ENCODE peak calls at places on chromosomes 16 and 17, in nine cellular contexts. Z is heart left ventricle; V is effector memory CD8-positive, alpha-beta T cell; U is activated naive CD8-positive, alpha-beta T cell treated with anti-CD3 and anti-CD28 coated beads, Interleukin-2, amount 10 ng/mL, durations not matched to agents 7 days and 5 days; Q is omental fat pad; H is psoas muscle; X is lung; K is pancreas; N is Right ventricle myocardium superior. S is an unnamed sample.

GRCh38 chr17:77598241-77598620 is 360.3 kb upstream of the TNRC6C start:
- ATAC-seq in Z (no peak), V (no peak), U (no peak), Q (no peak), H (no peak), X (no peak), K (no peak), N (no peak), S (no peak)

GRCh38 chr17:68344701-68345136 is 53.4 kb downstream of the ARSG start:
- ATAC-seq in Z (no peak), V (peak; percentile 70), U (peak; percentile 37), Q (no peak), H (no peak), X (no peak), K (no peak), N (no peak), S (no peak)

GRCh38 chr17:65515512-65515911 is 45.9 kb downstream of the AXIN2 start:
- ATAC-seq in Z (no peak), V (no peak), U (no peak), Q (no peak), H (no peak), X (no peak), K (no peak), N (no peak), S (no peak)

GRCh38 chr17:77266891-77267341 is 126.1 kb downstream of the SEC14L1 start:
- ATAC-seq in Z (no peak), V (no peak), U (no peak), Q (no peak), H (no peak), X (no peak), K (no peak), N (no peak), S (no peak)

GRCh38 chr16:55273356-55273755 is 50.6 kb upstream of the IRX6 start:
- ATAC-seq in Z (no peak), V (no peak), U (no peak), Q (no peak), H (no peak), X (no peak), K (no peak), N (no peak), S (no peak)

GRCh38 chr17:81503619-81504018 is 9.0 kb downstream of the ACTG1 start:
- ATAC-seq in Z (no peak), V (no peak), U (no peak), Q (no peak), H (no peak), X (no peak), K (no peak), N (no peak), S (no peak)

GRCh38 chr16:66167564-66168291 is 198.8 kb upstream of the CDH5 start:
- ATAC-seq in Z (no peak), V (no peak), U (no peak), Q (peak; percentile 33), H (no peak), X (no peak), K (no peak), N (no peak), S (no peak)

GRCh38 chr17:49516190-49516589 is 21.1 kb downstream of the NGFR start:
- ATAC-seq in Z (no peak), V (no peak), U (no peak), Q (no peak), H (no peak), X (no peak), K (no peak), N (no peak), S (no peak)

GRCh38 chr17:48330386-48330785 is 99.6 kb downstream of the SKAP1 start:
- ATAC-seq in Z (no peak), V (no peak), U (no peak), Q (no peak), H (no peak), X (no peak), K (no peak), N (no peak), S (no peak)

GRCh38 chr17:62700964-62701705 is 73.7 kb downstream of the MRC2 start:
- ATAC-seq in Z (no peak), V (no peak), U (no peak), Q (no peak), H (no peak), X (no peak), K (no peak), N (no peak), S (no peak)

GRCh38 chr16:22685162-22685830 is 128.7 kb upstream of the HS3ST2 start:
- ATAC-seq in Z (peak; percentile 94), V (no peak), U (no peak), Q (no peak), H (peak; percentile 93), X (peak; percentile 64), K (no peak), N (peak; percentile 93), S (peak; percentile 95)

GRCh38 chr17:73758245-73758644 is 114.0 kb upstream of the SDK2 start:
- ATAC-seq in Z (no peak), V (no peak), U (no peak), Q (no peak), H (no peak), X (no peak), K (no peak), N (no peak), S (no peak)

GRCh38 chr16:78390828-78391227 is 291.4 kb downstream of the WWOX start:
- ATAC-seq in Z (peak; percentile 22), V (no peak), U (no peak), Q (no peak), H (no peak), X (no peak), K (no peak), N (no peak), S (no peak)

GRCh38 chr16:50394215-50394802 is 25.5 kb upstream of the BRD7 start:
- ATAC-seq in Z (no peak), V (no peak), U (no peak), Q (no peak), H (no peak), X (no peak), K (no peak), N (no peak), S (no peak)

GRCh38 chr17:57408064-57408811 is 151.9 kb downstream of the MSI2 start:
- ATAC-seq in Z (no peak), V (peak; percentile 16), U (peak; percentile 76), Q (no peak), H (no peak), X (peak; percentile 27), K (no peak), N (no peak), S (no peak)

GRCh38 chr16:50279142-50279865 is 13.0 kb downstream of the ADCY7 start:
- ATAC-seq in Z (peak; percentile 62), V (no peak), U (no peak), Q (no peak), H (no peak), X (peak; percentile 53), K (no peak), N (peak; percentile 64), S (peak; percentile 35)

GRCh38 chr17:38922538-38923291 is 2.7 kb upstream of the LASP1NB start:
- ATAC-seq in Z (peak; percentile 65), V (peak; percentile 17), U (no peak), Q (peak; percentile 57), H (peak; percentile 47), X (peak; percentile 20), K (peak; percentile 58), N (peak; percentile 67), S (peak; percentile 70)

GRCh38 chr16:69017036-69017783 is 88.2 kb upstream of the HAS3 start:
- ATAC-seq in Z (no peak), V (no peak), U (no peak), Q (no peak), H (no peak), X (no peak), K (no peak), N (no peak), S (no peak)

GRCh38 chr16:4911831-4912422 is 25.0 kb downstream of the PPL start:
- ATAC-seq in Z (no peak), V (no peak), U (no peak), Q (peak; percentile 55), H (no peak), X (no peak), K (no peak), N (no peak), S (peak; percentile 53)

GRCh38 chr17:31388770-31389672 is 2.5 kb upstream of the RAB11FIP4 start:
- ATAC-seq in Z (peak; percentile 51), V (peak; percentile 52), U (no peak), Q (no peak), H (no peak), X (no peak), K (no peak), N (peak; percentile 42), S (no peak)

GRCh38 chr17:54968954-54969400 is 412 bp downstream of the STXBP4 start:
- ATAC-seq in Z (peak; percentile 68), V (peak; percentile 21), U (peak; percentile 24), Q (peak; percentile 60), H (peak; percentile 55), X (peak; percentile 29), K (peak; percentile 42), N (peak; percentile 63), S (peak; percentile 67)

GRCh38 chr17:57530508-57530907 is 214.6 kb downstream of the CCDC182 start:
- ATAC-seq in Z (no peak), V (peak; percentile 58), U (peak; percentile 81), Q (no peak), H (no peak), X (no peak), K (no peak), N (no peak), S (no peak)

GRCh38 chr17:8581002-8581658 is 49.4 kb downstream of the MYH10 start:
- ATAC-seq in Z (no peak), V (no peak), U (no peak), Q (no peak), H (no peak), X (no peak), K (no peak), N (no peak), S (no peak)